ENCODE peak calls at places on chromosomes 6 and 20, in seven cellular contexts. G, R, B, Z, M, E and W are unnamed samples. For H3K27me3, the result is how much of the 10 kb centered on the place peaks cover.

GRCh38 chr6:37517411-37517812 is 17.7 kb upstream of the CCDC167 start:
- DNase-seq in G (no peak), R (no peak), B (no peak), Z (no peak), M (peak), E (no peak), W (no peak)

GRCh38 chr20:23357767-23358562 is 4.0 kb upstream of the GZF1 start:
- DNase-seq in G (peak), R (peak), B (peak), Z (peak), M (peak), E (peak), W (peak)

GRCh38 chr6:158654498-158654897 is 4.6 kb downstream of the SYTL3 start:
- DNase-seq in G (no peak), R (peak), B (no peak), Z (no peak), M (peak), E (peak), W (peak)

GRCh38 chr6:19682859-19683258 is 154.3 kb upstream of the ID4 start:
- DNase-seq in G (no peak), R (no peak), B (no peak), Z (no peak), M (no peak), E (no peak), W (no peak)

GRCh38 chr20:62815066-62815991 is 1.5 kb upstream of the COL9A3 start:
- DNase-seq in G (peak), R (no peak), B (no peak), Z (no peak), M (no peak), E (no peak), W (no peak)

GRCh38 chr6:17493286-17493685 is 99.9 kb downstream of the CAP2 start:
- DNase-seq in G (no peak), R (no peak), B (no peak), Z (no peak), M (no peak), E (no peak), W (no peak)

GRCh38 chr6:44072959-44073611 is 54.2 kb downstream of the MRPL14 start:
- DNase-seq in G (peak), R (peak), B (peak), Z (peak), M (peak), E (no peak), W (peak)

GRCh38 chr20:18719426-18719825 is 94.2 kb upstream of the SCP2D1 start:
- DNase-seq in G (no peak), R (no peak), B (no peak), Z (no peak), M (no peak), E (no peak), W (no peak)

GRCh38 chr6:56684342-56685101 is 41.8 kb upstream of the DST start:
- DNase-seq in G (no peak), R (no peak), B (no peak), Z (no peak), M (no peak), E (no peak), W (no peak)

GRCh38 chr6:116561377-116562018 is 7.9 kb downstream of the CALHM4 start:
- DNase-seq in G (peak), R (peak), B (peak), Z (peak), M (peak), E (no peak), W (peak)

GRCh38 chr20:62129731-62130531 is 7.7 kb downstream of the LSM14B start:
- DNase-seq in G (no peak), R (no peak), B (no peak), Z (no peak), M (no peak), E (no peak), W (peak)

GRCh38 chr6:2053691-2054090 is 191.7 kb downstream of the GMDS start:
- DNase-seq in G (no peak), R (no peak), B (no peak), Z (no peak), M (no peak), E (no peak), W (no peak)

GRCh38 chr6:33156561-33156960 is 35.7 kb downstream of the COL11A2 start:
- DNase-seq in G (no peak), R (no peak), B (no peak), Z (no peak), M (no peak), E (no peak), W (no peak)

GRCh38 chr6:87736809-87737540 is 34.9 kb upstream of the AKIRIN2 start:
- DNase-seq in G (no peak), R (no peak), B (no peak), Z (no peak), M (no peak), E (no peak), W (no peak)

GRCh38 chr6:514396-514973 is 122.9 kb downstream of the IRF4 start:
- DNase-seq in G (no peak), R (no peak), B (no peak), Z (no peak), M (no peak), E (no peak), W (no peak)

GRCh38 chr6:14113951-14114350 is 3.6 kb upstream of the CD83 start:
- DNase-seq in G (no peak), R (no peak), B (no peak), Z (no peak), M (no peak), E (no peak), W (no peak)

GRCh38 chr20:57977141-57977540 is 251.3 kb downstream of the ANKRD60 start:
- DNase-seq in G (no peak), R (no peak), B (no peak), Z (no peak), M (no peak), E (no peak), W (peak)

GRCh38 chr20:53291548-53291947 is 302.1 kb downstream of the ZNF217 start:
- DNase-seq in G (peak), R (no peak), B (no peak), Z (no peak), M (no peak), E (no peak), W (no peak)

GRCh38 chr6:20404641-20405032 is 3.0 kb downstream of the E2F3 start:
- DNase-seq in G (no peak), R (peak), B (no peak), Z (no peak), M (peak), E (peak), W (no peak)

GRCh38 chr20:59207742-59208357 is 44.2 kb downstream of the ZNF831 start:
- DNase-seq in G (peak), R (peak), B (no peak), Z (peak), M (peak), E (no peak), W (peak)

GRCh38 chr6:17045581-17046322 is 56.1 kb upstream of the STMND1 start:
- DNase-seq in G (no peak), R (no peak), B (no peak), Z (no peak), M (no peak), E (no peak), W (no peak)

GRCh38 chr20:32859961-32860360 is 1.2 kb downstream of the EFCAB8 start:
- DNase-seq in G (no peak), R (no peak), B (no peak), Z (no peak), M (no peak), E (no peak), W (no peak)

GRCh38 chr6:157513619-157514485 is 132.9 kb downstream of the ZDHHC14 start:
- DNase-seq in G (no peak), R (no peak), B (no peak), Z (no peak), M (no peak), E (no peak), W (no peak)

GRCh38 chr20:56859751-56860366 is 230.8 kb downstream of the TFAP2C start:
- DNase-seq in G (peak), R (no peak), B (no peak), Z (no peak), M (no peak), E (no peak), W (no peak)

GRCh38 chr6:48985025-48985424 is 478.0 kb downstream of the MMUT start:
- DNase-seq in G (no peak), R (no peak), B (no peak), Z (no peak), M (no peak), E (no peak), W (no peak)

GRCh38 chr6:98036344-98036743 is 753.3 kb upstream of the MMS22L start:
- DNase-seq in G (no peak), R (no peak), B (no peak), Z (no peak), M (no peak), E (no peak), W (no peak)

GRCh38 chr6:55782275-55782674 is 93.1 kb downstream of the BMP5 start:
- DNase-seq in G (no peak), R (no peak), B (no peak), Z (no peak), M (no peak), E (no peak), W (no peak)

GRCh38 chr6:157715766-157716171 is 107.3 kb upstream of the SNX9 start:
- DNase-seq in G (no peak), R (peak), B (no peak), Z (no peak), M (peak), E (no peak), W (peak)

GRCh38 chr20:33650753-33651561 is 11.2 kb upstream of the C20orf144 start:
- DNase-seq in G (no peak), R (no peak), B (peak), Z (no peak), M (peak), E (no peak), W (no peak)

GRCh38 chr20:34017610-34018009 is 23.9 kb downstream of the RALY start:
- DNase-seq in G (no peak), R (no peak), B (no peak), Z (no peak), M (no peak), E (no peak), W (no peak)

GRCh38 chr6:52839124-52840055 is 1.2 kb downstream of the GSTA5 start:
- DNase-seq in G (peak), R (peak), B (no peak), Z (peak), M (peak), E (no peak), W (peak)

GRCh38 chr6:155234687-155235543 is 28.9 kb upstream of the CLDN20 start:
- DNase-seq in G (no peak), R (no peak), B (no peak), Z (no peak), M (no peak), E (no peak), W (no peak)

GRCh38 chr6:2396292-2396691 is 150.9 kb upstream of the GMDS start:
- DNase-seq in G (no peak), R (no peak), B (no peak), Z (no peak), M (no peak), E (no peak), W (no peak)

GRCh38 chr6:36349240-36349639 is 12.6 kb upstream of the BNIP5 start:
- DNase-seq in G (no peak), R (peak), B (peak), Z (peak), M (peak), E (no peak), W (no peak)

GRCh38 chr6:169783971-169784930 is 32.8 kb downstream of the ERMARD start:
- DNase-seq in G (peak), R (no peak), B (no peak), Z (no peak), M (no peak), E (no peak), W (no peak)

GRCh38 chr20:17571153-17571527 is 1.3 kb downstream of the DSTN start:
- DNase-seq in G (no peak), R (no peak), B (no peak), Z (no peak), M (no peak), E (no peak), W (no peak)

GRCh38 chr6:121732641-121733040 is 297.2 kb downstream of the GJA1 start:
- DNase-seq in G (no peak), R (no peak), B (no peak), Z (no peak), M (no peak), E (no peak), W (no peak)

GRCh38 chr6:157989541-157990289 is 8.1 kb downstream of the SYNJ2 start:
- DNase-seq in G (no peak), R (peak), B (peak), Z (peak), M (peak), E (no peak), W (peak)

GRCh38 chr20:62898093-62898964 is 28.0 kb downstream of the DIDO1 start:
- DNase-seq in G (no peak), R (no peak), B (no peak), Z (no peak), M (no peak), E (no peak), W (no peak)

GRCh38 chr20:17843246-17844132 is 125.1 kb downstream of the SNX5 start:
- DNase-seq in G (no peak), R (no peak), B (no peak), Z (no peak), M (no peak), E (no peak), W (peak)

DNA sequence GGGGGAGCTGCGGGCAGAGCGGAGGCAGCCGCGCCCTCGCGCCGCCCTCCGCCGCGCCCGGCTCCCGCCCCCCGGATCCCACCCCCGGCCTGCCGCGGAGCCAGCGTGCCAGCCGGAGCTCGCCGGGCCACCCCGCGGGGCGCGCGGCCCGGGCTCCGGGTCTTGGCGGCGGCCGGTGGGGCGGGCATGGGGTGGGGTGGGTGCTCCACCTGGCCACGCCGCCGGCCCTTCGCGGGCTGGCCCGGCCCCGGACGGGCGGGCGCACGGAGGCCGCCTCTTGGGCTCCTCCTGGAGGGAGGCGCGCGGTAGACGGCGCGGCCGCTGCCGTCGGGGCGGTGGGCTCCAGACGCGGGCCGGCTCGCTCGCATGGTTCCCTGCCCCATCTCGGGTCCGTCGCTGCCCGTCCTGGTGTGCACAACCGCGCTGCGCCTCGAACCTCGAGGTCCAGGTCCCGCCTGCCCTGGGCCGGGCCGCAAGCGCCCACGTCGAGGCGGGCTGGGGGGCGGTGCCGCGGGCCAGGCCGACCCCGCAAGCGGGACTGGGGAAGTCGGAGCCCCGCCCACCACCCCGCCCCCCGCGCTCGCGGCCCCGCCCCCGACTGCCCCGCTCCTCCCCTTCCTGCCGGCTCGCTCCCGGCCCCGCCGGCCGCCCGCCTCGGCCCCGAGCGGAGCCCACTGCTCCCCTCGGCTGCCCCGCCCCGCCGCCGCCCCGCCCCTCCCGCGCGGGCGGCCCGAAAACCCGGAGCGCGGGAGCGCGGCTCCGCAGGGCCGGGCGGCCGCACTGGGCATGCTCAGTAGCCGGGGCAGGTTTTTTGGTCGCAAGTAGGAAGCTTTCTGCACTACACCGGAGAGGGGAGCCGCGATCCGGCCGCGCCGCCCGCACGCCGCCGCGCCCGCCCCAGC is at the start of gene CDYL:
- DNase-seq in G (peak), R (peak), B (peak), Z (peak), M (peak), E (peak), W (peak)
- TF ChIP-seq POLR2A in G (no peak), R (peak), B (peak), Z (no peak), M (peak), E (peak), W (no peak)

DNA sequence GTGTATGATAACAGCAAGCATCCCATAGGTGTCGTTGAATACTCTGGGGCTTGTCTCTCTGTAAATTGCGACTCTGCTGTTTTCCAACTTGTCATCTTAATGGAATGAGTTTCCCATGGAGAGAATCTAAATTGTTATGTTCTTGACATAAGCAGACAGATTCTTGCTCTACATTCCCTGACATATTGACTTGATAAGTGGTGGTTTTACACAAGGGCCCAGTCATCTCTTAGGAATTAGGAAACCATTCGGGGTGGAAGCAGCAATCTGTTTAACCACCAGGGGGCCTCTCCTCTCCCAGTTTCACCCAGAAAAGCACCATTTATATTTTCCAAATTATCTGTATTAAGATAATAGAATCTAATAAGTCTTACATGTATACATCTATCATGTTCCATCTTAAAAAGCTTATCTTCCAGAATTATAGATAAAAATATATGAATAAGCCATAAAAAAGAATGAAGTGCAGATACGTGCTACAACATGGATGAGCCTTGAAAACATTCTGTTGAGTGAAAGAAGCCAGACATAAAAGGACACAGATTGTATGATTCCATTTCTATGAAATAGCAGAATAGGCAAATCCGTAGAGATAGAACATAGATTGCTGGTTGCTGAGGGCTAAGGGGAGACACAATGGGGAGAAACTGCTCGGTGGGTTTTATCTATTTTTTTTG is 23.1 kb upstream of the MROH8 start:
- DNase-seq in G (no peak), R (no peak), B (peak), Z (no peak), M (peak), E (no peak), W (no peak)
- H3K27ac ChIP-seq in G (no peak), R (no peak), B (no peak), Z (no peak), M (peak), E (peak), W (no peak)

GRCh38 chr6:108156180-108156937 is 9.5 kb upstream of the NR2E1 start:
- DNase-seq in G (peak), R (no peak), B (peak), Z (no peak), M (no peak), E (no peak), W (no peak)
- H3K27me3 ChIP-seq in G (half or more), R (under half), B (under half), Z (under half), M (half or more), E (under half), W (half or more)

GRCh38 chr20:50246367-50247195 is 56.0 kb downstream of the CEBPB start:
- DNase-seq in G (no peak), R (no peak), B (peak), Z (no peak), M (no peak), E (no peak), W (peak)
- TF ChIP-seq POLR2A in G (no peak), R (no peak), B (no peak), Z (no peak), M (no peak), E (no peak), W (no peak)

DNA sequence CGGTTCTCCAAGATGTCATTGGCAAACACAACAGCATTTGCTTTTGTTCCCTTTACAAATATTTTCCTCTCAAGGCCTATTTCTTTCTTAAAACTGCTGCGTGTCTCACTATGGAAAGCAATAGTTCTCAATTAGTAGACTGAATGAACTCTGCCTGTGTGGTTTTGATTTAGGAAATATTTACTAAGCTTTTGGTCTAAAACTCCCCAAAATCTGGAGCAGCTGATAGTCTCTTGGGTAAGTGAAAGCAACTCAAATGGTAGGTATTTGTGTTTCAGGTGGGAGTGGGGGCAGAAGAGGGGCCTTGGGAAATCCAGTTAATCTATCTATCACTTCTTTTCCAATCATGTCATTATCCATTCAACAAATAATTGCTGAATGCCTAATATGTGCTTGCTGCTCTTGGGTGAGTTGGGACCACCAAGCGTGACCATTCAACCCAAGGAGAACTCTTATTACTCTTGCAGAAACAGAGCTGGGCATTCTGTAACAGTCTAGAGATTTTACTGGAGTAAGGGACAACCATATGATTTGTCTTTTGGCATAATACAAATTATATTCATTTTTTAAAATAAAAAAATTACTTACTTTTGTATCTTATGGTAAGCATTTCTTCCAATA is 33.2 kb upstream of the ADTRP start:
- DNase-seq in G (no peak), R (no peak), B (no peak), Z (no peak), M (no peak), E (no peak), W (no peak)
- H3K27ac ChIP-seq in G (no peak), R (no peak), B (no peak), Z (no peak), M (no peak), E (peak), W (no peak)

GRCh38 chr20:46229478-46229877 is 78.8 kb downstream of the CDH22 start:
- DNase-seq in G (no peak), R (no peak), B (no peak), Z (no peak), M (no peak), E (no peak), W (no peak)

GRCh38 chr20:46227275-46227767 is 81.0 kb downstream of the CDH22 start:
- DNase-seq in G (no peak), R (no peak), B (no peak), Z (no peak), M (no peak), E (no peak), W (no peak)

GRCh38 chr20:46230811-46231282 is 77.5 kb downstream of the CDH22 start:
- DNase-seq in G (peak), R (no peak), B (no peak), Z (no peak), M (no peak), E (no peak), W (no peak)

GRCh38 chr20:46226602-46227001 is 81.7 kb downstream of the CDH22 start:
- DNase-seq in G (no peak), R (no peak), B (no peak), Z (no peak), M (no peak), E (no peak), W (no peak)

GRCh38 chr20:46228671-46229070 is 79.6 kb downstream of the CDH22 start:
- DNase-seq in G (no peak), R (no peak), B (no peak), Z (no peak), M (no peak), E (no peak), W (no peak)
- H3K27me3 ChIP-seq in G (under half), R (under half), B (under half), Z (under half), M (half or more), E (under half), W (under half)